ENCODE peak calls at places on chromosome 2, in nine cellular contexts. One of them, this sample, is unnamed.

GRCh38 chr2:7467782-7468447 is 550.7 kb downstream of the RNF144A start:
- DNase-seq in endodermal cell: no peak
- DNase-seq in IMR-90: no peak
- DNase-seq in CD4-positive, alpha-beta memory T cell: peak; percentile 76
- DNase-seq in heart right ventricle: no peak
- DNase-seq in tibial artery: no peak
- DNase-seq in SK-N-SH: no peak
- DNase-seq in stomach: no peak
- DNase-seq in lower lobe of right lung: no peak
- DNase-seq in this sample: no peak

GRCh38 chr2:23689891-23690290 is 237.0 kb downstream of the ATAD2B start:
- DNase-seq in endodermal cell: peak; percentile 69
- DNase-seq in IMR-90: no peak
- DNase-seq in CD4-positive, alpha-beta memory T cell: no peak
- DNase-seq in heart right ventricle: no peak
- DNase-seq in tibial artery: no peak
- DNase-seq in SK-N-SH: peak; percentile 37
- DNase-seq in stomach: no peak
- DNase-seq in lower lobe of right lung: no peak
- DNase-seq in this sample: no peak

GRCh38 chr2:55425449-55425848 is 5.8 kb upstream of the CCDC88A start:
- DNase-seq in endodermal cell: no peak
- DNase-seq in IMR-90: peak; percentile 94
- DNase-seq in CD4-positive, alpha-beta memory T cell: no peak
- DNase-seq in heart right ventricle: no peak
- DNase-seq in tibial artery: no peak
- DNase-seq in SK-N-SH: no peak
- DNase-seq in stomach: no peak
- DNase-seq in lower lobe of right lung: no peak
- DNase-seq in this sample: no peak

GRCh38 chr2:174192664-174193063 is 55.7 kb downstream of the OLA1 start:
- DNase-seq in endodermal cell: no peak
- DNase-seq in IMR-90: no peak
- DNase-seq in CD4-positive, alpha-beta memory T cell: no peak
- DNase-seq in heart right ventricle: no peak
- DNase-seq in tibial artery: no peak
- DNase-seq in SK-N-SH: no peak
- DNase-seq in stomach: no peak
- DNase-seq in lower lobe of right lung: no peak
- DNase-seq in this sample: no peak

GRCh38 chr2:173574713-173575112 is 220.0 kb downstream of the CDCA7 start:
- DNase-seq in endodermal cell: no peak
- DNase-seq in IMR-90: peak; percentile 52
- DNase-seq in CD4-positive, alpha-beta memory T cell: no peak
- DNase-seq in heart right ventricle: no peak
- DNase-seq in tibial artery: no peak
- DNase-seq in SK-N-SH: no peak
- DNase-seq in stomach: no peak
- DNase-seq in lower lobe of right lung: no peak
- DNase-seq in this sample: no peak

GRCh38 chr2:152453129-152453642 is 118.2 kb downstream of the FMNL2 start:
- DNase-seq in endodermal cell: peak; percentile 89
- DNase-seq in IMR-90: peak; percentile 13
- DNase-seq in CD4-positive, alpha-beta memory T cell: no peak
- DNase-seq in heart right ventricle: no peak
- DNase-seq in tibial artery: no peak
- DNase-seq in SK-N-SH: no peak
- DNase-seq in stomach: no peak
- DNase-seq in lower lobe of right lung: no peak
- DNase-seq in this sample: no peak

GRCh38 chr2:156319811-156320490 is 12.6 kb downstream of the NR4A2 start:
- DNase-seq in endodermal cell: peak; percentile 78
- DNase-seq in IMR-90: peak; percentile 49
- DNase-seq in CD4-positive, alpha-beta memory T cell: no peak
- DNase-seq in heart right ventricle: peak; percentile 76
- DNase-seq in tibial artery: peak; percentile 90
- DNase-seq in SK-N-SH: peak; percentile 20
- DNase-seq in stomach: peak; percentile 63
- DNase-seq in lower lobe of right lung: peak; percentile 75
- DNase-seq in this sample: peak; percentile 86

GRCh38 chr2:224360801-224361251 is 41.1 kb downstream of the FAM124B start:
- DNase-seq in endodermal cell: no peak
- DNase-seq in IMR-90: no peak
- DNase-seq in CD4-positive, alpha-beta memory T cell: no peak
- DNase-seq in heart right ventricle: no peak
- DNase-seq in tibial artery: no peak
- DNase-seq in SK-N-SH: no peak
- DNase-seq in stomach: no peak
- DNase-seq in lower lobe of right lung: no peak
- DNase-seq in this sample: no peak

GRCh38 chr2:173354073-173354600 is 535 bp upstream of the CDCA7 start:
- DNase-seq in endodermal cell: no peak
- DNase-seq in IMR-90: no peak
- DNase-seq in CD4-positive, alpha-beta memory T cell: no peak
- DNase-seq in heart right ventricle: no peak
- DNase-seq in tibial artery: no peak
- DNase-seq in SK-N-SH: peak; percentile 80
- DNase-seq in stomach: no peak
- DNase-seq in lower lobe of right lung: no peak
- DNase-seq in this sample: no peak

GRCh38 chr2:109205447-109205846 is 76.4 kb downstream of the SH3RF3 start:
- DNase-seq in endodermal cell: no peak
- DNase-seq in IMR-90: no peak
- DNase-seq in CD4-positive, alpha-beta memory T cell: no peak
- DNase-seq in heart right ventricle: no peak
- DNase-seq in tibial artery: peak; percentile 21
- DNase-seq in SK-N-SH: no peak
- DNase-seq in stomach: no peak
- DNase-seq in lower lobe of right lung: no peak
- DNase-seq in this sample: no peak
- H3K27ac ChIP-seq in endodermal cell: no peak overlapping the region
- H3K27ac ChIP-seq in IMR-90: no peak overlapping the region
- H3K27ac ChIP-seq in CD4-positive, alpha-beta memory T cell: no peak overlapping the region
- H3K27ac ChIP-seq in heart right ventricle: no peak overlapping the region
- H3K27ac ChIP-seq in tibial artery: no peak overlapping the region
- H3K27ac ChIP-seq in SK-N-SH: no peak overlapping the region
- H3K27ac ChIP-seq in stomach: no peak overlapping the region
- H3K27ac ChIP-seq in lower lobe of right lung: no peak overlapping the region
- H3K27ac ChIP-seq in this sample: no peak overlapping the region

GRCh38 chr2:111149882-111150455 is 29.3 kb downstream of the BCL2L11 start:
- DNase-seq in endodermal cell: no peak
- DNase-seq in IMR-90: no peak
- DNase-seq in CD4-positive, alpha-beta memory T cell: no peak
- DNase-seq in heart right ventricle: no peak
- DNase-seq in tibial artery: no peak
- DNase-seq in SK-N-SH: no peak
- DNase-seq in stomach: no peak
- DNase-seq in lower lobe of right lung: no peak
- DNase-seq in this sample: no peak
- H3K4me1 ChIP-seq in endodermal cell: peaks cover 5% of the 10 kb centered on the region
- H3K4me1 ChIP-seq in IMR-90: no peaks in the 10 kb centered on the region
- H3K4me1 ChIP-seq in CD4-positive, alpha-beta memory T cell: no peaks in the 10 kb centered on the region
- H3K4me1 ChIP-seq in heart right ventricle: no peaks in the 10 kb centered on the region
- H3K4me1 ChIP-seq in tibial artery: no peaks in the 10 kb centered on the region
- H3K4me1 ChIP-seq in SK-N-SH: no peaks in the 10 kb centered on the region
- H3K4me1 ChIP-seq in stomach: peaks cover 7% of the 10 kb centered on the region
- H3K4me1 ChIP-seq in lower lobe of right lung: peaks cover 3% of the 10 kb centered on the region
- H3K4me1 ChIP-seq in this sample: peaks cover 3% of the 10 kb centered on the region

GRCh38 chr2:157790780-157791179 is 85.3 kb downstream of the ACVR1 start:
- DNase-seq in endodermal cell: no peak
- DNase-seq in IMR-90: no peak
- DNase-seq in CD4-positive, alpha-beta memory T cell: no peak
- DNase-seq in heart right ventricle: no peak
- DNase-seq in tibial artery: no peak
- DNase-seq in SK-N-SH: no peak
- DNase-seq in stomach: no peak
- DNase-seq in lower lobe of right lung: no peak
- DNase-seq in this sample: no peak

GRCh38 chr2:157788201-157788600 is 87.9 kb downstream of the ACVR1 start:
- DNase-seq in endodermal cell: no peak
- DNase-seq in IMR-90: no peak
- DNase-seq in CD4-positive, alpha-beta memory T cell: no peak
- DNase-seq in heart right ventricle: no peak
- DNase-seq in tibial artery: no peak
- DNase-seq in SK-N-SH: no peak
- DNase-seq in stomach: no peak
- DNase-seq in lower lobe of right lung: no peak
- DNase-seq in this sample: no peak

GRCh38 chr2:157787364-157787938 is 88.7 kb downstream of the ACVR1 start:
- DNase-seq in endodermal cell: no peak
- DNase-seq in IMR-90: no peak
- DNase-seq in CD4-positive, alpha-beta memory T cell: no peak
- DNase-seq in heart right ventricle: no peak
- DNase-seq in tibial artery: no peak
- DNase-seq in SK-N-SH: no peak
- DNase-seq in stomach: no peak
- DNase-seq in lower lobe of right lung: no peak
- DNase-seq in this sample: no peak

GRCh38 chr2:157789933-157790511 is 86.1 kb downstream of the ACVR1 start:
- DNase-seq in endodermal cell: no peak
- DNase-seq in IMR-90: no peak
- DNase-seq in CD4-positive, alpha-beta memory T cell: no peak
- DNase-seq in heart right ventricle: peak; percentile 61
- DNase-seq in tibial artery: peak; percentile 84
- DNase-seq in SK-N-SH: no peak
- DNase-seq in stomach: peak; percentile 75
- DNase-seq in lower lobe of right lung: peak; percentile 47
- DNase-seq in this sample: peak; percentile 78

GRCh38 chr2:157789161-157789720 is 86.9 kb downstream of the ACVR1 start:
- DNase-seq in endodermal cell: no peak
- DNase-seq in IMR-90: peak; percentile 23
- DNase-seq in CD4-positive, alpha-beta memory T cell: no peak
- DNase-seq in heart right ventricle: peak; percentile 32
- DNase-seq in tibial artery: peak; percentile 75
- DNase-seq in SK-N-SH: no peak
- DNase-seq in stomach: no peak
- DNase-seq in lower lobe of right lung: no peak
- DNase-seq in this sample: no peak
- H3K27ac ChIP-seq in endodermal cell: no peak overlapping the region
- H3K27ac ChIP-seq in IMR-90: no peak overlapping the region
- H3K27ac ChIP-seq in CD4-positive, alpha-beta memory T cell: no peak overlapping the region
- H3K27ac ChIP-seq in heart right ventricle: peak overlapping the region; percentile 88
- H3K27ac ChIP-seq in tibial artery: peak overlapping the region; percentile 65
- H3K27ac ChIP-seq in SK-N-SH: no peak overlapping the region
- H3K27ac ChIP-seq in stomach: peak overlapping the region; percentile 52
- H3K27ac ChIP-seq in lower lobe of right lung: no peak overlapping the region
- H3K27ac ChIP-seq in this sample: peak overlapping the region; percentile 62

DNA sequence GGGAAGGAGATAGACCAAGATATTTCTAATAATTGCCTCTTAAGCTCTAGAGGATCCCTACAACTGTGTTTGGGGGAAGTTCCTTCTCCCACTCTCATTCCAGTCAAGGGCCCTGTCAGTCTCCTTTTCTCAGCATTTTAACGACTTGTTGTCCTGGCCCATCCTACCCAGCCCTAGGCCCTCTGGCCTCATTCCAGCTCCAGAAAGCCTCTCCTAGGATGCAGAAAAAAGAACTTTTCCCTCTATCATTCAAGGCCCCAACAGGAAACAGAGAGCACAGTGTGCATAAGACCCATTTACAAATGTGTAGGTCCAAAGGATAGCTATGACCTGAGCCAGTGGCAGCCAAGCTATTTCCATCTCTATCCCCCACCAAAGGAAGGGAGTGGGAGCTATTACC is 14.0 kb downstream of the PKDCC start:
- DNase-seq in endodermal cell: no peak
- DNase-seq in IMR-90: no peak
- DNase-seq in CD4-positive, alpha-beta memory T cell: no peak
- DNase-seq in heart right ventricle: no peak
- DNase-seq in tibial artery: no peak
- DNase-seq in SK-N-SH: no peak
- DNase-seq in stomach: no peak
- DNase-seq in lower lobe of right lung: no peak
- DNase-seq in this sample: no peak
- H3K4me1 ChIP-seq in endodermal cell: peaks cover 26% of the 10 kb centered on the region
- H3K4me1 ChIP-seq in IMR-90: peaks cover 29% of the 10 kb centered on the region
- H3K4me1 ChIP-seq in CD4-positive, alpha-beta memory T cell: no peaks in the 10 kb centered on the region
- H3K4me1 ChIP-seq in heart right ventricle: peaks cover 31% of the 10 kb centered on the region
- H3K4me1 ChIP-seq in tibial artery: peaks cover 39% of the 10 kb centered on the region
- H3K4me1 ChIP-seq in SK-N-SH: no peaks in the 10 kb centered on the region
- H3K4me1 ChIP-seq in stomach: peaks cover 55% of the 10 kb centered on the region
- H3K4me1 ChIP-seq in lower lobe of right lung: peaks cover 37% of the 10 kb centered on the region
- H3K4me1 ChIP-seq in this sample: peaks cover 26% of the 10 kb centered on the region

DNA sequence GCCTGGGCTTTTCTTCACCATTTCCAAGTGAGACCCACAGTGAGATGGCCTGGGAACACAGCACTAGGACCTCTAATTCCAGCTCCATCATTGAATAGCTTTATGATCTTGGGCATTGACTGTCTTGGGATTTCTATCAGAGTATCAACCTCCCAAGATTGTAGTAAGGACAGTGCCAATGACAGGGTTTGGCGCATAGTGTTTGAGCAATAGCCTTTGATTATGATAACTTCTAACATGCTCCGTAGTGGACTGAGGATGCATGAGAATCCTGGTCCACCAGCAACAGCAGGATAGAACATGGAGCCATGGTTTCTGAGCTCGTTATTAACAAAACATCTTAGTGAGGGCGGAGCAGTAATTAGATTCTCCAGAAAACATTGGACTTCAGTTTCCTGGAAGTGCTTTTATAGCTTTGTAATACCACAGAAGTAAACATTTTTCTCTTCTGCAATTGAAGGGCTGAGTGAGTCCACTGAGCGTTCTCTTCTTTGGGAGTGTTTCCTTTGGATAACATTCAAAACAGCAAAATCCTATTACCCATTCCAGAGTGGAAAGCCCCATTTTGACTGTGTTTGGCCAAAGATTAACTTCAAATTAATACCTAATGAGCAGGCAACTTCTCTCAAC is 63.7 kb downstream of the IL1R2 start:
- DNase-seq in endodermal cell: no peak
- DNase-seq in IMR-90: peak; percentile 60
- DNase-seq in CD4-positive, alpha-beta memory T cell: no peak
- DNase-seq in heart right ventricle: no peak
- DNase-seq in tibial artery: no peak
- DNase-seq in SK-N-SH: no peak
- DNase-seq in stomach: no peak
- DNase-seq in lower lobe of right lung: no peak
- DNase-seq in this sample: no peak
- H3K27ac ChIP-seq in endodermal cell: no peak overlapping the region
- H3K27ac ChIP-seq in IMR-90: peak overlapping the region; percentile 42
- H3K27ac ChIP-seq in CD4-positive, alpha-beta memory T cell: no peak overlapping the region
- H3K27ac ChIP-seq in heart right ventricle: peak overlapping the region; percentile 21
- H3K27ac ChIP-seq in tibial artery: peak overlapping the region; percentile 62
- H3K27ac ChIP-seq in SK-N-SH: peak overlapping the region; percentile 24
- H3K27ac ChIP-seq in stomach: peak overlapping the region; percentile 94
- H3K27ac ChIP-seq in lower lobe of right lung: no peak overlapping the region
- H3K27ac ChIP-seq in this sample: no peak overlapping the region

DNA sequence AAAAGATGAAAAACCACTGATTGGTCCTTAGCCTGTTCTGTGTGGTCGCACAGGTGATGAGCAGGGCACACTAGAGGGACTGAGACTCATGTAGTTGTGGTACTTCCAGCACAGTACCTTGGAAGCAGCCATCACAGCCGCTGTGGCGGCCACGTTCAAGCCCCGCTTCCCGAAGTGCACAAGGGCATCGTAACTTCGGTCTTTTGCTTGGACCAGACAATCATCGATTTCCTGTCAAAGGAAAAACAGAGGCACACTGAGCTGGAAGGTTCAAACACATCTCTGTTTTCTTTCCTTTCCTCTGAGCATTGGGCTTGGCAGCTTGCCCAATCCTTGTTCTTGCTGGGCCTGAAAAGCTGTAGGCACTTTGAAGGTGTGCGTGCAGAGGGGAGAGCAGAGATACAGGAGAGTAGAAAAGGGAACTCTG is 52.6 kb downstream of the MRPL35 start:
- DNase-seq in endodermal cell: peak; percentile 26
- DNase-seq in IMR-90: no peak
- DNase-seq in CD4-positive, alpha-beta memory T cell: no peak
- DNase-seq in heart right ventricle: peak; percentile 35
- DNase-seq in tibial artery: no peak
- DNase-seq in SK-N-SH: no peak
- DNase-seq in stomach: peak; percentile 79
- DNase-seq in lower lobe of right lung: no peak
- DNase-seq in this sample: peak; percentile 27
- H3K4me1 ChIP-seq in endodermal cell: no peaks in the 10 kb centered on the region
- H3K4me1 ChIP-seq in IMR-90: no peaks in the 10 kb centered on the region
- H3K4me1 ChIP-seq in CD4-positive, alpha-beta memory T cell: no peaks in the 10 kb centered on the region
- H3K4me1 ChIP-seq in heart right ventricle: peaks cover 28% of the 10 kb centered on the region
- H3K4me1 ChIP-seq in tibial artery: peaks cover 16% of the 10 kb centered on the region
- H3K4me1 ChIP-seq in SK-N-SH: no peaks in the 10 kb centered on the region
- H3K4me1 ChIP-seq in stomach: peaks cover 71% of the 10 kb centered on the region
- H3K4me1 ChIP-seq in lower lobe of right lung: peaks cover 13% of the 10 kb centered on the region
- H3K4me1 ChIP-seq in this sample: peaks cover 8% of the 10 kb centered on the region